ENCODE peak calls at places on chromosomes 11 and 22, in eight cellular contexts. One of them, this sample, is unnamed.

GRCh38 chr11:4025248-4025956 is 69.2 kb upstream of the RRM1 start:
- DNase-seq in Ammon's horn: no peak
- DNase-seq in NCI-H1694 treated with DMSO at 0.1 percent for 48 hours: no peak
- DNase-seq in stomach: no peak
- DNase-seq in posterior cingulate gyrus: no peak
- DNase-seq in SK-N-DZ: no peak
- DNase-seq in stimulated activated naive CD8-positive, alpha-beta T cell treated with anti-CD3 and anti-CD28 coated beads, Interleukin-15, Interleukin-2, amounts not matched to agents 100 U/mL and 50 U/mL, for 24 hours: no peak
- DNase-seq in LoVo: no peak
- DNase-seq in this sample: peak

GRCh38 chr11:62546244-62546936 is at the start of gene AHNAK:
- DNase-seq in Ammon's horn: peak
- DNase-seq in NCI-H1694 treated with DMSO at 0.1 percent for 48 hours: no peak
- DNase-seq in stomach: peak
- DNase-seq in posterior cingulate gyrus: peak
- DNase-seq in SK-N-DZ: peak
- DNase-seq in stimulated activated naive CD8-positive, alpha-beta T cell treated with anti-CD3 and anti-CD28 coated beads, Interleukin-15, Interleukin-2, amounts not matched to agents 100 U/mL and 50 U/mL, for 24 hours: peak
- DNase-seq in LoVo: peak
- DNase-seq in this sample: no peak

GRCh38 chr22:39363751-39364484 is 14.1 kb downstream of the SYNGR1 start:
- DNase-seq in Ammon's horn: no peak
- DNase-seq in NCI-H1694 treated with DMSO at 0.1 percent for 48 hours: peak
- DNase-seq in stomach: no peak
- DNase-seq in posterior cingulate gyrus: peak
- DNase-seq in SK-N-DZ: no peak
- DNase-seq in stimulated activated naive CD8-positive, alpha-beta T cell treated with anti-CD3 and anti-CD28 coated beads, Interleukin-15, Interleukin-2, amounts not matched to agents 100 U/mL and 50 U/mL, for 24 hours: no peak
- DNase-seq in LoVo: no peak
- DNase-seq in this sample: no peak

GRCh38 chr11:111801135-111801534 is 34.9 kb upstream of the PPP2R1B start:
- DNase-seq in Ammon's horn: no peak
- DNase-seq in NCI-H1694 treated with DMSO at 0.1 percent for 48 hours: no peak
- DNase-seq in stomach: no peak
- DNase-seq in posterior cingulate gyrus: no peak
- DNase-seq in SK-N-DZ: no peak
- DNase-seq in stimulated activated naive CD8-positive, alpha-beta T cell treated with anti-CD3 and anti-CD28 coated beads, Interleukin-15, Interleukin-2, amounts not matched to agents 100 U/mL and 50 U/mL, for 24 hours: no peak
- DNase-seq in LoVo: no peak
- DNase-seq in this sample: no peak

GRCh38 chr11:101434241-101434640 is 149.6 kb downstream of the TRPC6 start:
- DNase-seq in Ammon's horn: no peak
- DNase-seq in NCI-H1694 treated with DMSO at 0.1 percent for 48 hours: no peak
- DNase-seq in stomach: no peak
- DNase-seq in posterior cingulate gyrus: no peak
- DNase-seq in SK-N-DZ: no peak
- DNase-seq in stimulated activated naive CD8-positive, alpha-beta T cell treated with anti-CD3 and anti-CD28 coated beads, Interleukin-15, Interleukin-2, amounts not matched to agents 100 U/mL and 50 U/mL, for 24 hours: no peak
- DNase-seq in LoVo: no peak
- DNase-seq in this sample: no peak

GRCh38 chr11:87083029-87083428 is 45.3 kb downstream of the TMEM135 start:
- DNase-seq in Ammon's horn: no peak
- DNase-seq in NCI-H1694 treated with DMSO at 0.1 percent for 48 hours: no peak
- DNase-seq in stomach: no peak
- DNase-seq in posterior cingulate gyrus: no peak
- DNase-seq in SK-N-DZ: no peak
- DNase-seq in stimulated activated naive CD8-positive, alpha-beta T cell treated with anti-CD3 and anti-CD28 coated beads, Interleukin-15, Interleukin-2, amounts not matched to agents 100 U/mL and 50 U/mL, for 24 hours: no peak
- DNase-seq in LoVo: no peak
- DNase-seq in this sample: no peak

GRCh38 chr11:44416776-44417175 is 106.8 kb upstream of the ALX4 start:
- DNase-seq in Ammon's horn: no peak
- DNase-seq in NCI-H1694 treated with DMSO at 0.1 percent for 48 hours: no peak
- DNase-seq in stomach: no peak
- DNase-seq in posterior cingulate gyrus: no peak
- DNase-seq in SK-N-DZ: no peak
- DNase-seq in stimulated activated naive CD8-positive, alpha-beta T cell treated with anti-CD3 and anti-CD28 coated beads, Interleukin-15, Interleukin-2, amounts not matched to agents 100 U/mL and 50 U/mL, for 24 hours: no peak
- DNase-seq in LoVo: peak
- DNase-seq in this sample: peak

GRCh38 chr11:62336949-62337681 is at the start of gene ASRGL1:
- DNase-seq in Ammon's horn: peak
- DNase-seq in NCI-H1694 treated with DMSO at 0.1 percent for 48 hours: peak
- DNase-seq in stomach: peak
- DNase-seq in posterior cingulate gyrus: peak
- DNase-seq in SK-N-DZ: peak
- DNase-seq in stimulated activated naive CD8-positive, alpha-beta T cell treated with anti-CD3 and anti-CD28 coated beads, Interleukin-15, Interleukin-2, amounts not matched to agents 100 U/mL and 50 U/mL, for 24 hours: peak
- DNase-seq in LoVo: peak
- DNase-seq in this sample: peak

GRCh38 chr22:50175191-50175461 is 4.6 kb downstream of the PANX2 start:
- DNase-seq in Ammon's horn: no peak
- DNase-seq in NCI-H1694 treated with DMSO at 0.1 percent for 48 hours: no peak
- DNase-seq in stomach: no peak
- DNase-seq in posterior cingulate gyrus: no peak
- DNase-seq in SK-N-DZ: no peak
- DNase-seq in stimulated activated naive CD8-positive, alpha-beta T cell treated with anti-CD3 and anti-CD28 coated beads, Interleukin-15, Interleukin-2, amounts not matched to agents 100 U/mL and 50 U/mL, for 24 hours: no peak
- DNase-seq in LoVo: no peak
- DNase-seq in this sample: no peak

GRCh38 chr11:112971200-112971599 is 10.0 kb downstream of the NCAM1 start:
- DNase-seq in Ammon's horn: no peak
- DNase-seq in NCI-H1694 treated with DMSO at 0.1 percent for 48 hours: no peak
- DNase-seq in stomach: no peak
- DNase-seq in posterior cingulate gyrus: no peak
- DNase-seq in SK-N-DZ: no peak
- DNase-seq in stimulated activated naive CD8-positive, alpha-beta T cell treated with anti-CD3 and anti-CD28 coated beads, Interleukin-15, Interleukin-2, amounts not matched to agents 100 U/mL and 50 U/mL, for 24 hours: no peak
- DNase-seq in LoVo: no peak
- DNase-seq in this sample: no peak

GRCh38 chr11:8360086-8360828 is 96.6 kb upstream of the LMO1 start:
- DNase-seq in Ammon's horn: no peak
- DNase-seq in NCI-H1694 treated with DMSO at 0.1 percent for 48 hours: no peak
- DNase-seq in stomach: no peak
- DNase-seq in posterior cingulate gyrus: no peak
- DNase-seq in SK-N-DZ: no peak
- DNase-seq in stimulated activated naive CD8-positive, alpha-beta T cell treated with anti-CD3 and anti-CD28 coated beads, Interleukin-15, Interleukin-2, amounts not matched to agents 100 U/mL and 50 U/mL, for 24 hours: no peak
- DNase-seq in LoVo: no peak
- DNase-seq in this sample: no peak

GRCh38 chr22:32996702-32997101 is 61.5 kb downstream of the SYN3 start:
- DNase-seq in Ammon's horn: no peak
- DNase-seq in NCI-H1694 treated with DMSO at 0.1 percent for 48 hours: no peak
- DNase-seq in stomach: no peak
- DNase-seq in posterior cingulate gyrus: no peak
- DNase-seq in SK-N-DZ: no peak
- DNase-seq in stimulated activated naive CD8-positive, alpha-beta T cell treated with anti-CD3 and anti-CD28 coated beads, Interleukin-15, Interleukin-2, amounts not matched to agents 100 U/mL and 50 U/mL, for 24 hours: no peak
- DNase-seq in LoVo: peak
- DNase-seq in this sample: no peak

GRCh38 chr11:116420770-116421528 is 351.8 kb downstream of the BUD13 start:
- DNase-seq in Ammon's horn: no peak
- DNase-seq in NCI-H1694 treated with DMSO at 0.1 percent for 48 hours: no peak
- DNase-seq in stomach: peak
- DNase-seq in posterior cingulate gyrus: no peak
- DNase-seq in SK-N-DZ: no peak
- DNase-seq in stimulated activated naive CD8-positive, alpha-beta T cell treated with anti-CD3 and anti-CD28 coated beads, Interleukin-15, Interleukin-2, amounts not matched to agents 100 U/mL and 50 U/mL, for 24 hours: no peak
- DNase-seq in LoVo: peak
- DNase-seq in this sample: no peak